ENCODE peak calls at places on chromosomes 3 and 15, in ten cellular contexts. Q is esophagus squamous epithelium, Z is heart left ventricle, C is suprapubic skin, X is stomach, E is transverse colon, K is HepG2, N is A549, F is IMR-90, P is breast epithelium. T is an unnamed sample.

GRCh38 chr3:142337994-142338393 is 109.8 kb downstream of the XRN1 start:
- DNase-seq in F (no peak), X (no peak), Q (no peak), P (no peak), N (no peak), E (no peak), K (no peak), C (no peak), Z (no peak), T (no peak)

GRCh38 chr15:90401499-90401898 is 13.5 kb downstream of the IQGAP1 start:
- DNase-seq in C (no peak), P (no peak), Q (no peak), F (no peak), E (no peak), X (no peak), Z (no peak), K (no peak), N (no peak), T (no peak)

GRCh38 chr3:54758461-54758860 is 169.4 kb downstream of the LRTM1 start:
- DNase-seq in Q (no peak), X (no peak), Z (no peak), E (no peak), K (no peak), C (no peak), P (no peak), F (no peak), N (no peak), T (no peak)

GRCh38 chr3:105780114-105780513 is 88.7 kb downstream of the CBLB start:
- DNase-seq in K (no peak), P (no peak), N (no peak), E (no peak), C (no peak), Q (no peak), X (no peak), F (peak; percentile 58), Z (no peak), T (no peak)

GRCh38 chr3:106392905-106393304 is 524.1 kb upstream of the CBLB start:
- DNase-seq in K (no peak), X (no peak), C (no peak), N (no peak), E (no peak), P (no peak), Q (no peak), Z (no peak), F (peak; percentile 26), T (no peak)

GRCh38 chr15:42577514-42578031 is 2.2 kb downstream of the STARD9 start:
- DNase-seq in Z (no peak), F (peak; percentile 79), K (no peak), E (no peak), P (no peak), X (no peak), N (no peak), C (no peak), Q (no peak), T (no peak)

GRCh38 chr3:42159706-42160472 is 68.7 kb downstream of the TRAK1 start:
- DNase-seq in P (peak; percentile 65), F (no peak), Z (peak; percentile 37), K (peak; percentile 77), X (peak; percentile 86), E (peak; percentile 87), C (peak; percentile 72), Q (no peak), N (peak; percentile 64), T (no peak)

GRCh38 chr15:101773496-101774100 is 29.7 kb upstream of the OR4F6 start:
- DNase-seq in Q (no peak), N (peak; percentile 18), F (no peak), E (peak; percentile 23), K (peak; percentile 9), C (no peak), P (no peak), Z (no peak), X (no peak), T (no peak)

GRCh38 chr3:193816656-193817311 is 223.8 kb downstream of the OPA1 start:
- DNase-seq in Z (peak; percentile 87), Q (no peak), P (peak; percentile 65), X (peak; percentile 73), F (peak; percentile 11), N (peak; percentile 41), K (no peak), C (no peak), E (peak; percentile 83), T (peak; percentile 92)

DNA sequence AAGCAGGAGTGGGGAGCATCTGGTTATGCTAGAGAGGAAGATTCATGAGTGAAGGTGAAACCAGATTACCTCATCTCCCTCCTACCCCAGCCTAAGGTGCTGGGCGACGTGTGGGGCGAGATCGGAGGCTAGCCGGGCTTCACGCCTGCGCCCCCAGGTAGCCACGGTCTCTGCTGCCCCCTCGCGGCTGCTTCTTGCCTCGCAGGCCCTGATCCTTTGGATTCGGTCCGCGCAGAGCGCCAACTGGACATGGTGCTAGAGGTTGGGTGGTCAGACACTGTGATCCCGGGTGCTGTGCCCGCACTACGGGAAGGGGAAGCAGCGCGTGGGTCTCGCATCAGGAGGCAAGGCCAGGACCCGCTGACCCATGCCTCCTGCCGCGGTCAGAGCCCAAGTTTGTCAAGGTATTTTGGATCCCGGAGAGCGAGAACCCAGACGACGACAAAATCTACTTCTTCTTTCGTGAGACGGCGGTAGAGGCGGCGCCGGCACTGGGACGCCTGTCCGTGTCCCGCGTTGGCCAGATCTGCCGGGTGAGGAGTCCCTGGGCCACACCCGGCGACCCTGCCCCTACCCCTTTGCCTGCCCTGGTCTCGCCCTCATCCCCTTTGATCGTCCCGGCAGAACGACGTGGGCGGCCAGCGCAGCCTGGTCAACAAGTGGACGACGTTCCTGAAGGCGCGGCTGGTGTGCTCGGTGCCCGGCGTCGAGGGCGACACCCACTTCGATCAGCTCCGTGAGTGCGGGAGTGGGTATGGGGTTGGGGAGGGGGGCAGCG is 4.2 kb downstream of the SEMA3B start:
- DNase-seq in P (peak; percentile 76), Z (peak; percentile 88), N (peak; percentile 74), E (peak; percentile 92), Q (no peak), K (peak; percentile 64), C (peak; percentile 91), X (peak; percentile 93), F (peak; percentile 62), T (no peak)
- H3K4me1 ChIP-seq in P (peaks cover 17% of the 10 kb centered on the region), Z (no peaks in the 10 kb centered on the region), N (peaks cover 41% of the 10 kb centered on the region), E (peaks cover 45% of the 10 kb centered on the region), Q (peaks cover 22% of the 10 kb centered on the region), K (peaks cover 54% of the 10 kb centered on the region), C (peaks cover 65% of the 10 kb centered on the region), X (peaks cover 72% of the 10 kb centered on the region), F (peaks cover 30% of the 10 kb centered on the region), T (peaks cover 66% of the 10 kb centered on the region)

DNA sequence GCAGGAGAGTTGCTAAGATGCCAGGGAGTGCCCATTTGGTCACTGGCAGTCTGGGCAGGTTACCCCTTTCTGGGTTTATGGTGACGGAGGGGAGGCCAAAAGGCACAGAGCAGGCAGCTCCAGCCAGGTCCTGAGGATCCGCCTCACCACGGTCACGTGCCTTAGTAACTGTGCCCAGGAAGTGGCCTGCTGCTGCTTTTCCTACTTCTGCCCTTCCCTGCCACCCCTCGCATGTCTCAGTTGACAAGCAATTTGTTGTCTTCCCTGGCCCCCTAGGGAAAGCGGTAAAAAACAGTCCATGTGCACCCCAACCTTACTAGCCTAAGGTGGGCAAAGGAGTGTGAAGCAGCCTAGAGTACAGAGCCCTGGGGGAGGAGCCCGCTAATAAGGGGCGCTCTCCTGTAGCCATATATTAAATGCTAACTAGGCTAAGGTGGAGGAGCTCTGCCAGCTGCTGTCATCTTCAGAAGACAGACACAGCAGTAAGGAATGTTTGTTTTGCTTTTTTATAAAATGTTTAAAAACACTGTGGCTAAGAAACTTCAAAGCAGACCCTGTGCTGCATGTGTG is 9.1 kb upstream of the LIPH start:
- DNase-seq in Q (no peak), F (no peak), N (no peak), X (peak; percentile 60), Z (peak; percentile 30), C (no peak), P (peak; percentile 17), K (no peak), E (peak; percentile 58), T (no peak)
- TF ChIP-seq POLR2A in Q (no peak), F (no peak), N (no peak), X (no peak), Z (no peak), C (no peak), P (no peak), K (no peak), E (peak; percentile 26), T (no peak)

DNA sequence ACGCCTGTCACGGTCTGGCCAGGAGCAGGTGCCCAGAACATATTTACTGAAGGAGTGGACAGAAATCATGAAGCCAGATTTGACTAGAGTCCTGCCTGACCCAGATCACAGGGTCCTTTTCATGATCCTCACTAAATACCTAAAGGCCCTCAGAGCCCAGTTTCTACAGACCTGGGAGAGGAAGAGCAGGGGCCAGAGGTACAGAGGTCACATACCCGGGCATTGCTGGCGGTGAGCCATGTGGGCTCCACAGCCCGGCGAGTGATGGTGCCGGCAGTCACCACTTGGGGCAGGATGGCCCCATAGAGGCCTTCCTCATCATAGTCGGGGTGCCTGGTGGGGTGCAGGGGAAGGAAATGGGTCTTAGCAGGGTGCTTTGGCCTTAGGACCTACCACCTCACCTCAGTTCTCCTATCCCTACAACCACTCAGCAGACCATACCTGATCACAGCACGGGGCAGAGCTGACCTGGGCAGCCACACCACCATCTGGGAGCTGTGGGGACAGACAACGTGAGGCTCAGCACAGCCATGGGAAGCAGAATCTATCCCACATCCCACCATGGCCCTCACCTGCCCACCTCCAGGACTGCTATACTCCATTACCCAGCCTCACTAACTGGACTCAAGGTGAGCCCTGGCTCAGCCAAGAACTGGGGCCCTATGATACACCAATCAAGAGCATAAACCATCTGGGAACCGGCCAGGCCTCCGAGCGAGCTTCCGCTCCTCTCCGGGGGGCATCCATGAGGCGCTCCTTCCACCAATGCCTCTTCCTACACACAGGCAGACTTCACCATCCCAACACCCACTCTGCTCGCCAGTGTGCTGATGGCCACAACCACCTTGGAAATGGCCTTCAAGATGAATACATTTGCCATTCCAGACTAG is 12.9 kb downstream of the POLG start:
- DNase-seq in N (no peak), F (no peak), K (peak; percentile 82), P (no peak), Q (no peak), C (no peak), Z (no peak), E (no peak), X (peak; percentile 40), T (peak; percentile 75)
- TF ChIP-seq CTCF in N (no peak), F (no peak), K (peak; percentile 71), P (no peak), Q (no peak), C (no peak), Z (no peak), E (no peak), X (no peak), T (no peak)

GRCh38 chr15:67083135-67083766 is 17.8 kb downstream of the SMAD3 start:
- DNase-seq in N (no peak), K (no peak), Z (no peak), X (no peak), F (peak; percentile 71), E (no peak), P (no peak), C (no peak), Q (no peak), T (no peak)
- H3K4me1 ChIP-seq in N (peaks cover 99% of the 10 kb centered on the region), K (peaks cover 88% of the 10 kb centered on the region), Z (no peaks in the 10 kb centered on the region), X (peaks cover 100% of the 10 kb centered on the region), F (peaks cover 68% of the 10 kb centered on the region), E (peaks cover 64% of the 10 kb centered on the region), P (peaks cover 22% of the 10 kb centered on the region), C (peaks cover 90% of the 10 kb centered on the region), Q (peaks cover 33% of the 10 kb centered on the region), T (peaks cover 97% of the 10 kb centered on the region)

GRCh38 chr3:52844290-52844985 is 9.6 kb upstream of the MUSTN1 start:
- DNase-seq in Q (no peak), K (peak; percentile 20), E (no peak), X (no peak), P (no peak), C (no peak), Z (no peak), N (no peak), F (no peak), T (no peak)
- TF ChIP-seq POLR2A in Q (no peak), K (no peak), E (no peak), X (no peak), P (no peak), C (no peak), Z (no peak), N (no peak), F (no peak), T (no peak)

GRCh38 chr3:10299175-10299574 is 6.4 kb upstream of the GHRL start:
- DNase-seq in E (no peak), C (no peak), K (no peak), F (peak; percentile 17), Z (no peak), Q (no peak), X (no peak), P (no peak), N (no peak), T (no peak)
- TF ChIP-seq CTCF in E (no peak), C (no peak), K (no peak), F (no peak), Z (no peak), Q (no peak), X (no peak), P (no peak), N (no peak), T (no peak)